ENCODE peak calls at places on chromosomes 16 and 17, in six cellular contexts. X is K562, G is NT2/D1, Y is GM12878, W is HCT116, O is HepG2. N is an unnamed sample.

GRCh38 chr17:80704381-80704819 is 159.8 kb downstream of the RPTOR start:
- DNase-seq in O (no peak), W (no peak), X (no peak), Y (no peak), G (no peak), N (no peak)

GRCh38 chr17:42698736-42699414 is 16.5 kb downstream of the CNTNAP1 start:
- DNase-seq in Y (no peak), W (no peak), X (peak; percentile 97), O (no peak), G (no peak), N (no peak)

GRCh38 chr16:48611329-48612137 is 1.6 kb upstream of the N4BP1 start:
- DNase-seq in X (peak; percentile 19), W (no peak), G (no peak), O (peak; percentile 79), Y (peak; percentile 58), N (no peak)

GRCh38 chr16:9919460-9919859 is 262.8 kb downstream of the GRIN2A start:
- DNase-seq in Y (no peak), X (no peak), O (no peak), G (no peak), W (no peak), N (no peak)

GRCh38 chr17:28033972-28034714 is 8.3 kb upstream of the NLK start:
- DNase-seq in X (peak; percentile 90), Y (no peak), O (no peak), W (no peak), G (no peak), N (no peak)

GRCh38 chr16:75065149-75065807 is 51.3 kb downstream of the LDHD start:
- DNase-seq in O (no peak), G (no peak), Y (no peak), W (no peak), X (peak; percentile 83), N (no peak)

GRCh38 chr17:70872194-70872593 is 702.9 kb downstream of the KCNJ2 start:
- DNase-seq in W (no peak), O (no peak), Y (no peak), X (no peak), G (no peak), N (no peak)

GRCh38 chr17:64355536-64356303 is 34.9 kb downstream of the PECAM1 start:
- DNase-seq in Y (no peak), W (no peak), G (no peak), O (no peak), X (no peak), N (no peak)

GRCh38 chr17:14297161-14297851 is 3.6 kb upstream of the HS3ST3B1 start:
- DNase-seq in X (no peak), Y (no peak), W (no peak), G (no peak), O (peak; percentile 48), N (peak; percentile 87)

GRCh38 chr17:62869885-62870580 is 61.9 kb upstream of the MARCHF10 start:
- DNase-seq in O (no peak), G (peak; percentile 73), Y (no peak), W (no peak), X (no peak), N (peak; percentile 33)

GRCh38 chr16:4572715-4573114 is 16.6 kb downstream of the C16orf96 start:
- DNase-seq in X (peak; percentile 29), O (no peak), W (no peak), G (no peak), Y (no peak), N (no peak)

GRCh38 chr16:50372611-50373344 is 4.0 kb upstream of the BRD7 start:
- DNase-seq in G (no peak), O (peak; percentile 71), X (no peak), Y (no peak), W (no peak), N (no peak)
- TF ChIP-seq ZNF274 in G (no peak), O (peak; percentile 6), X (no peak), Y (no peak), W (no peak), N (no peak)

DNA sequence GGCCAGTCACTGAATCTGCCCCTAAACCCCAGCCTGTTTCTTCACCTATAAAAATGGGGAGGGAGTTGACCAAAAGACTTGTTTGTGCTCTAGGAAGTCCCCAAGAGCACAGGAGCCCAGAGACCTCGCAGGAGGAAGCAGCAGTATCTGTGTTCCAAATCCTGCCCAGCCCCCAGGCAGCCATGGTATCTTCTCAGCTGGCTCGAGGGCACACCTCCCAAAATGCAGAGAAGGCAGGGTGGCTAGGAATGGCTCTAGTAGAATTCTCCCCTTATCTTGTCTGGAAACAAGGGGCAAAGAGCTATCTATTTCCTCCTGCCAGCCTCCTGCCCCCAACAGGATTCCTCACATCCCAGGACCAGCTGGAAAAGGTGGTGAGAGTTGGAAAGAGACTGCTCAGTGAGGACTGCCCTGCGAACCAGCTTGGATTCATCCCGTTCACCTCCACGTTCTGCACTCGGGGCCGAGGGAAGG is 8.6 kb upstream of the TSPOAP1 start:
- DNase-seq in X (peak; percentile 61), G (no peak), O (no peak), Y (no peak), W (no peak), N (no peak)
- TF ChIP-seq ZNF274 in X (no peak), G (no peak), O (no peak), Y (no peak), W (no peak), N (no peak)

DNA sequence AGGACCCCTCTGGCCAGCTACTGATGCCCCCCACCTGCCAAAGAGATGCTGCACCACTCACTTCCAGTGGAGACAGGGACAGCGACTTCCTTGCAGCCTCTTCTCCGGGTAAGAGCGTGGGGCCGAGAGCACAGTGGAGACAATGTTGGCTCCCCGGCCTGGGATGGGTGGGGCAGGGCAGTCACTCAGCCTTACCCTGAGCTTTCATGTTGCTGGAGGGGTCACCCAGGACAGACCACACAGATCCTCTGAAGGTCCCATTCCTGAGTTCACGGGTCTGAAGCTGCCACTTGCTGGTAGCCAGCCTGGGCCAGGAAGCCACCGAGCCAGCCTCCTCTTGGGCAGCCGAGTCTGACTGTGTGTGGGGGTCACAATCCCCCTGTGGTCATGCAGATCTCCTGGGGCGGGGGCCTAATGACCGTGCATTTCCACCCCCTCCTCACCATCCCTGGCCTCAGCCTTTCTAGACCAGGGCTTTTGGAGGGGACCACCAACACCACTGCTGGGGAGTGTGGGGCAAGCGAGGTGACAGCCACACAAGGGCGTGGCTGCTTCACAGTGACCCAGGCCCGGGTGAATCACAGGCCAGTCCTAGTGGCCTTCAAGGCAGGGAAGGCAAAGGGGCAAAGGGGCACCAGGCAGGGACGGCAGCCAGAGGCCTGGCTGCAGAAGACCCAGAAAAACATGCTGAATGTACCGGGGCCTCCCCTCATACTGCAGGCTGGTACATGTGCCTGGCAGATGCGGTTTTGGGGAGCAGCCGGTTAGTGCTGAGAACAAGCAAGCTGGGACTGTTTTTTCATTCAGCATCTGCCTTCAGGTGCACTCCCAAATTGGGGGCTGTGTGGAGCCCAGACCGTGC is 10.4 kb downstream of the TAF1C start:
- DNase-seq in Y (no peak), G (no peak), W (no peak), O (peak; percentile 31), X (no peak), N (no peak)
- TF ChIP-seq ZNF274 in Y (no peak), G (no peak), W (no peak), O (no peak), X (no peak), N (no peak)

GRCh38 chr17:55705847-55706246 is 16.8 kb downstream of the TMEM100 start:
- DNase-seq in O (peak; percentile 15), Y (peak; percentile 15), X (no peak), G (no peak), W (no peak), N (no peak)
- TF ChIP-seq ZNF274 in O (no peak), Y (no peak), X (no peak), G (no peak), W (no peak), N (no peak)

GRCh38 chr16:57537596-57538234 is 1.3 kb upstream of the CCDC102A start:
- DNase-seq in X (no peak), O (no peak), W (no peak), G (no peak), Y (no peak), N (no peak)
- TF ChIP-seq ZNF274 in X (no peak), O (no peak), W (no peak), G (no peak), Y (no peak), N (no peak)